ENCODE peak calls at places on chromosomes 7 and 10, in four cellular contexts. D, C, H and A are unnamed samples.

GRCh38 chr10:47196691-47197090 is 103.3 kb upstream of the GDF10 start:
- DNase-seq in D (no peak), C (no peak), H (no peak), A (no peak)

GRCh38 chr10:33616921-33617320 is 282.5 kb upstream of the NRP1 start:
- DNase-seq in D (no peak), C (no peak), H (no peak), A (peak)

GRCh38 chr7:36583318-36583717 is 141.0 kb downstream of the AOAH start:
- DNase-seq in D (no peak), C (no peak), H (no peak), A (peak)

GRCh38 chr7:69439040-69439439 is 159.2 kb upstream of the AUTS2 start:
- DNase-seq in D (no peak), C (no peak), H (no peak), A (peak)

GRCh38 chr10:133131053-133131452 is 29.0 kb upstream of the KNDC1 start:
- DNase-seq in D (no peak), C (no peak), H (no peak), A (no peak)

GRCh38 chr7:17444673-17445072 is 146.2 kb downstream of the AHR start:
- DNase-seq in D (no peak), C (peak), H (no peak), A (peak)

GRCh38 chr7:44980393-44981034 is 1.7 kb upstream of the MYO1G start:
- DNase-seq in D (peak), C (no peak), H (no peak), A (peak)

GRCh38 chr7:30998180-30998579 is 34.4 kb downstream of the GHRHR start:
- DNase-seq in D (no peak), C (no peak), H (no peak), A (peak)

GRCh38 chr7:119515214-119515613 is 757.8 kb upstream of the KCND2 start:
- DNase-seq in D (no peak), C (no peak), H (no peak), A (no peak)

GRCh38 chr10:17067549-17068264 is 61.9 kb downstream of the CUBN start:
- DNase-seq in D (no peak), C (no peak), H (no peak), A (no peak)

GRCh38 chr7:42385912-42386311 is 148.9 kb upstream of the GLI3 start:
- DNase-seq in D (no peak), C (no peak), H (no peak), A (no peak)

GRCh38 chr7:64890761-64891666 is 12.1 kb upstream of the ZNF273 start:
- DNase-seq in D (no peak), C (no peak), H (no peak), A (no peak)

GRCh38 chr7:128093606-128094005 is 62.4 kb upstream of the LRRC4 start:
- DNase-seq in D (no peak), C (no peak), H (no peak), A (no peak)